ENCODE peak calls at places on chromosomes 3 and 15, in five cellular contexts. U, L, N, G and E are unnamed samples.

GRCh38 chr3:115233021-115233420 is 85.9 kb upstream of the ZBTB20 start:
- DNase-seq in U (no peak), L (no peak), N (no peak), G (no peak), E (no peak)

GRCh38 chr3:193240850-193241706 is at the start of gene PLAAT1:
- DNase-seq in U (peak; percentile 4), L (no peak), N (peak; percentile 93), G (peak; percentile 76), E (peak; percentile 57)

GRCh38 chr15:31263751-31264533 is 62.7 kb upstream of the KLF13 start:
- DNase-seq in U (no peak), L (peak; percentile 63), N (no peak), G (no peak), E (no peak)

GRCh38 chr15:99359760-99360159 is 108.5 kb downstream of the LRRC28 start:
- DNase-seq in U (no peak), L (no peak), N (no peak), G (no peak), E (no peak)

GRCh38 chr3:43894176-43895049 is 203.7 kb downstream of the ABHD5 start:
- DNase-seq in U (peak; percentile 13), L (peak; percentile 14), N (peak; percentile 80), G (peak; percentile 55), E (peak; percentile 66)

GRCh38 chr3:71582612-71583568 is 638 bp downstream of the FOXP1 start:
- DNase-seq in U (no peak), L (peak; percentile 62), N (peak; percentile 88), G (peak; percentile 83), E (peak; percentile 43)

GRCh38 chr3:44363591-44363990 is 25.0 kb downstream of the TCAIM start:
- DNase-seq in U (no peak), L (no peak), N (no peak), G (no peak), E (no peak)

GRCh38 chr15:74433592-74434259 is at the start of gene SEMA7A:
- DNase-seq in U (peak; percentile 20), L (peak; percentile 53), N (peak; percentile 88), G (peak; percentile 90), E (peak; percentile 69)

DNA sequence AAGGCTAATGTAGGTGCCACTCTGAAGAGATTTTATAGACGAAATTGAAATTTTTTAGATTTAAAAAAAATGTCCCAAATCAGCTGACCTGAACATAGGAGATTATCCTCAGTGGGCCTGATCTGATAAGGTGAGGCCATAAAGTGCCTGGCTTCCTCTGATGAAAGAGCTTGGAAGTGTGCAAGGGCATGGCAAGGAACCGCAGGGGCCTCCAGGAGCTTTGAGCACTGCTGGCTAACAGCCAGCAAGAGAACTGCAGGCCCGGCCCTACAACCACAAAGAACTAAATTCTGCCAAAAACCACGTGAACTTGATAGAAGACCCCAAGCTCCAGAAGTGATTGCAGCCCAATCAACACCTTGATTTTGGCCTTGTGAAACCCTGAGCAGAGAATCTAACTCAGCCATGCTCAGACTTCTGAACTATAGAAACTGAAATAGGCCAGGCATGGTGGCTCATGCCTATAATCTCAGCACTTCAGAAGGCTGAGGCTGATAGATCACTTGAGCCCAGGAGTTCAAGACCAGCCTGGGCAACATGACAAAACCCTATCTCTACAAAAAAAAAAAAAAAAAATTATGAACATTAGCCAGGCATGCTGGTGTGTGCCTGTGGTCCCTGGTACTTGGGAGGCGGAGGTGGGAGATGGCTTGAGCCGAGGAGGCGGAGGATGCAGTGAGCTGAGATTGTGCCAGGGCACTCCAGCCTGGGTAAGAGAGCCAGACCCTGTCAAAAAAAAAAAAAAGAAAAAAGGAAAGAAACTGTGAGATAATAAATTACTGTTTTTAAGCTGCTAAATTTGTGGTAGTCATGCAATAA is 7.7 kb upstream of the DIS3L start:
- DNase-seq in U (no peak), L (no peak), N (peak; percentile 19), G (peak; percentile 37), E (no peak)
- TF ChIP-seq CTCF in U (no peak), L (no peak), N (no peak), G (no peak), E (no peak)

GRCh38 chr15:60364306-60364924 is 33.4 kb downstream of the ANXA2 start:
- DNase-seq in U (no peak), L (no peak), N (no peak), G (no peak), E (no peak)
- TF ChIP-seq CTCF in U (no peak), L (no peak), N (peak; percentile 5), G (no peak), E (no peak)

GRCh38 chr3:123459867-123460266 is 11.0 kb upstream of the ADCY5 start:
- DNase-seq in U (no peak), L (no peak), N (no peak), G (no peak), E (no peak)
- TF ChIP-seq CTCF in U (no peak), L (no peak), N (no peak), G (no peak), E (no peak)

GRCh38 chr15:90530250-90531051 is 728 bp downstream of the CRTC3 start:
- DNase-seq in U (no peak), L (peak; percentile 17), N (peak; percentile 50), G (peak; percentile 45), E (peak; percentile 39)
- TF ChIP-seq CTCF in U (no peak), L (no peak), N (no peak), G (no peak), E (no peak)

DNA sequence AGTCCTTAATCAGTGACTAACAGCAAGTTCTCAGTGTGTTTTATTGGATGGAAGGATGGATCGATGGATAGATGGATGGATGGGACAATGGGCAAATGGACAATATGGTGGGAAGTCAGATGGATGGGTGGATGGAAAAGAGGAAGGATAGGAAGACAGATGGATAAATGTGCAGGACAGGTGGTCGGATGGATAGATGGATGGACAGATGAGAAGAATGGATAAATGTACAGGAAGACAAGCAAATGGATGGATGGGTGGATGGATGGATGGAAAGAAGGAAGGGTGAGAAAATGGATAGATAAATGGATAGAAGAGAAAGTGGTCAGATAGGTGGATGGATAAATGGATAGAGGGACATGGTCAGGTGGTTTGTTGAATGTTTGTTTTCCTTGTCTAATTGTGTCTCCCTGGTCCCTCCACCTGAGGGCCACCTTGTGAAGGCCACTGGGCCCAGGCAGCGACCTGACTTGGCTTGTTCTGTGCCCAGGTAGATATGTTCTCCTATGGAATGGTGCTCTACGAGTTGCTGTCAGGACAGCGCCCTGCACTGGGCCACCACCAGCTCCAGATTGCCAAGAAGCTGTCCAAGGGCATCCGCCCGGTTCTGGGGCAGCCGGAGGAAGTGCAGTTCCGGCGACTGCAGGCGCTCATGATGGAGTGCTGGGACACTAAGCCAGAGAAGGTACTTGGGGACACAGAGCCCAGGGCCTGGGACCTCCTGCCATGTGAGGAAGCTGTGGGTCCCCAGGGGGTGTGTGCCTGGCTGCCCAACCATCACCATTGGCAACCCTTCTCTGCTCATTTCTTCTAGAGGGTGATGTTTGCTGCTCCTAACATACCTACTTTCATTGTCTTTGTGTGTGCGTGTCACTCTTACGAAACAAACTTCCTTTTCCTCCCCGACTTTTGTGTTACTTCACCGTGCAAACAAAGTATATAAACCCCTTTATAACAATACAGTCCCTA is 137.5 kb downstream of the LRRK1 start:
- DNase-seq in U (no peak), L (peak; percentile 2), N (no peak), G (no peak), E (no peak)
- TF ChIP-seq CTCF in U (no peak), L (no peak), N (no peak), G (no peak), E (no peak)

DNA sequence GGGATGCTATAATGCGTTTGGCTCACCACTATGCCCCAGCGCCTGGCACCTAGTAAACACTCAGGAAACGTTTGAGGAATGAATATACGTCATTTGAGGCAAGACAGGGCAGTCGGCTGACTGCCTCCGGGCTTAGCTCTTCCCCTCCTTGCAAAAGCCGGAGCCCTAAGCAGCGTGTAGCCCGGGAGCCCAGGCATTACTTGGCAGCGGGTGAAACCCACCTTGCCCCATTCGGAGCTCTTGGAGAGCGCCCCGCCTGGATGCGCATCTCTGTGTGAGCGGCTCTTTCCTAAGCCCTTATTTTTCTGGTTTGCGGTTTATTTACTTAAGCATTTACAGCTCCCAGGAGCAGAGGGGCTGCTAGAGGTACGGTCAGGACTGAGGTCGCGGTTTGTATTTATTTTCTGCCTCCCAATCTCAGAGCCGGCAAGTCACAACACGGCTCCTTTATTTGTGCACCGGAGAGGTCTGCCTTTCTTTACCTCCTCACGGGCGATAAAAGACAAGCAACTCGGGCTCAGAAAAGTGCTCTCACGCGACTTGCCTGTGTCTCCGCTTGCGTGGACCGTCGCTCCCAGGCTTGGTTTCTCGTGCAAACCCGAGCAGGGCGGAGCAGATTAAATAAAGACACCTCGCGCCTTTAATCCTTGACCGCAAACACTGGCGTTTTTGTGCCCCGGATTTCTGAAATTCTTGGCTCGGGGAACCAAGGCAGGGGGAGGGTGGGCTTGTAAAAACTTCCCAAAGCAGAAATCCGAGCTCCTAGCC is 724 bp upstream of the ITPR1 start:
- DNase-seq in U (peak; percentile 57), L (peak; percentile 30), N (peak; percentile 64), G (peak; percentile 70), E (peak; percentile 23)
- TF ChIP-seq CTCF in U (no peak), L (no peak), N (peak; percentile 9), G (no peak), E (no peak)

GRCh38 chr3:20039765-20040475 is at the start of gene KAT2B:
- DNase-seq in U (no peak), L (peak; percentile 65), N (peak; percentile 91), G (peak; percentile 91), E (peak; percentile 71)

GRCh38 chr3:20037255-20037996 is 2.8 kb upstream of the KAT2B start:
- DNase-seq in U (no peak), L (no peak), N (no peak), G (no peak), E (no peak)

GRCh38 chr3:20038679-20039078 is 1.6 kb upstream of the KAT2B start:
- DNase-seq in U (no peak), L (no peak), N (no peak), G (peak; percentile 66), E (no peak)

GRCh38 chr3:20040476-20041196 is 390 bp downstream of the KAT2B start:
- DNase-seq in U (no peak), L (peak; percentile 65), N (peak; percentile 83), G (peak; percentile 95), E (peak; percentile 57)

GRCh38 chr3:20039082-20039764 is 1.0 kb upstream of the KAT2B start:
- DNase-seq in U (no peak), L (no peak), N (peak; percentile 19), G (peak; percentile 40), E (no peak)
- TF ChIP-seq CTCF in U (no peak), L (no peak), N (no peak), G (no peak), E (no peak)

GRCh38 chr3:142577701-142578308 is 728 bp downstream of the ATR start:
- DNase-seq in U (no peak), L (no peak), N (no peak), G (peak; percentile 18), E (no peak)
- TF ChIP-seq CTCF in U (no peak), L (no peak), N (no peak), G (no peak), E (no peak)